ENCODE peak calls at places on chromosomes 13 and 19, in six cellular contexts. S is heart right ventricle, M is left ventricle myocardium inferior, B is lower lobe of right lung, L is uterus, E is body of pancreas. Z is an unnamed sample. For H3K4me1, the result is how much of the 10 kb centered on the place peaks cover.

GRCh38 chr13:45419945-45420344 is 1.8 kb upstream of the SLC25A30 start:
- DNase-seq in S (no peak), E (no peak), M (no peak), B (no peak), L (no peak), Z (no peak)

GRCh38 chr19:50759886-50760285 is 10.4 kb upstream of the GPR32 start:
- DNase-seq in M (no peak), B (no peak), L (no peak), S (no peak), E (no peak), Z (no peak)

GRCh38 chr19:41456342-41456918 is 13.5 kb downstream of the ERICH4 start:
- DNase-seq in M (no peak), E (no peak), S (peak), B (no peak), L (peak), Z (no peak)

GRCh38 chr19:30640266-30640965 is 268.2 kb downstream of the ZNF536 start:
- DNase-seq in B (no peak), L (no peak), S (no peak), M (no peak), E (no peak), Z (no peak)

GRCh38 chr19:58558066-58558622 is at the start of gene UBE2M:
- DNase-seq in B (peak), M (peak), L (peak), E (peak), S (peak), Z (peak)

GRCh38 chr13:40164137-40164536 is 502.3 kb downstream of the FOXO1 start:
- DNase-seq in M (no peak), E (no peak), S (no peak), B (no peak), L (no peak), Z (no peak)

GRCh38 chr19:7360393-7360984 is 11.8 kb downstream of the ARHGEF18 start:
- DNase-seq in E (no peak), B (no peak), L (peak), S (no peak), M (no peak), Z (no peak)

GRCh38 chr13:105073041-105073440 is 1462.4 kb downstream of the EFNB2 start:
- DNase-seq in S (no peak), E (no peak), B (no peak), L (no peak), M (no peak), Z (no peak)

GRCh38 chr13:48403151-48403631 is 9.7 kb downstream of the LPAR6 start:
- DNase-seq in M (no peak), S (no peak), E (no peak), L (no peak), B (no peak), Z (no peak)

GRCh38 chr13:110575322-110576069 is 14.0 kb upstream of the RAB20 start:
- DNase-seq in B (peak), S (peak), L (no peak), E (peak), M (peak), Z (no peak)

GRCh38 chr13:101309014-101309619 is 107.2 kb downstream of the NALCN start:
- DNase-seq in B (no peak), S (no peak), M (no peak), L (no peak), E (no peak), Z (no peak)

GRCh38 chr13:21034602-21035190 is 26.7 kb downstream of the LATS2 start:
- DNase-seq in B (no peak), M (peak), L (peak), S (peak), E (no peak), Z (no peak)

GRCh38 chr13:112881656-112882554 is 87.1 kb upstream of the MCF2L start:
- DNase-seq in L (no peak), S (no peak), E (no peak), M (no peak), B (peak), Z (peak)

GRCh38 chr19:5293607-5294089 is 47.0 kb downstream of the PTPRS start:
- DNase-seq in L (peak), E (peak), M (no peak), S (no peak), B (no peak), Z (no peak)

GRCh38 chr19:18470153-18470552 is 32.2 kb upstream of the ISYNA1 start:
- DNase-seq in E (no peak), B (no peak), S (no peak), L (no peak), M (no peak), Z (no peak)

GRCh38 chr19:48989701-48990291 is 3.3 kb downstream of the GYS1 start:
- DNase-seq in E (no peak), M (peak), B (no peak), S (peak), L (no peak), Z (no peak)

GRCh38 chr19:5193192-5193591 is 147.4 kb downstream of the PTPRS start:
- DNase-seq in L (no peak), E (no peak), S (no peak), M (no peak), B (no peak), Z (no peak)

GRCh38 chr19:45010306-45010705 is 9.0 kb downstream of the RELB start:
- DNase-seq in E (no peak), B (no peak), M (no peak), S (no peak), L (no peak), Z (no peak)

GRCh38 chr19:18364826-18365528 is 21.0 kb upstream of the GDF15 start:
- DNase-seq in E (peak), B (peak), M (peak), L (peak), S (peak), Z (peak)

GRCh38 chr19:8585894-8586750 is 8.9 kb upstream of the MYO1F start:
- DNase-seq in L (no peak), M (peak), E (no peak), S (no peak), B (peak), Z (no peak)

GRCh38 chr19:37997911-37998344 is 90.9 kb downstream of the SIPA1L3 start:
- DNase-seq in S (no peak), E (peak), M (no peak), L (no peak), B (no peak), Z (no peak)

GRCh38 chr13:46295531-46296464 is 84.1 kb downstream of the LRRC63 start:
- DNase-seq in M (no peak), S (no peak), B (peak), E (peak), L (no peak), Z (no peak)

GRCh38 chr13:49635599-49636433 is 7.5 kb downstream of the ARL11 start:
- DNase-seq in L (no peak), E (no peak), M (no peak), S (peak), B (no peak), Z (peak)

GRCh38 chr13:41004875-41005693 is 14.0 kb downstream of the ELF1 start:
- DNase-seq in M (no peak), L (no peak), E (no peak), B (no peak), S (no peak), Z (no peak)

GRCh38 chr13:106118996-106119395 is 416.5 kb downstream of the EFNB2 start:
- DNase-seq in L (no peak), E (no peak), M (no peak), S (no peak), B (no peak), Z (no peak)

GRCh38 chr19:18764591-18765051 is 26.5 kb downstream of the COMP start:
- DNase-seq in S (no peak), E (no peak), B (no peak), L (no peak), M (no peak), Z (no peak)

GRCh38 chr13:106701810-106702341 is 133.9 kb upstream of the ARGLU1 start:
- DNase-seq in E (no peak), B (no peak), M (peak), L (peak), S (peak), Z (no peak)

GRCh38 chr19:42076375-42076944 is 494 bp downstream of the ZNF574 start:
- DNase-seq in M (no peak), B (no peak), L (peak), S (peak), E (no peak), Z (peak)

GRCh38 chr13:51218691-51219090 is 3.5 kb upstream of the FAM124A start:
- DNase-seq in E (no peak), S (no peak), L (no peak), B (no peak), M (no peak), Z (no peak)

GRCh38 chr13:36090592-36090991 is 40.6 kb downstream of the DCLK1 start:
- DNase-seq in S (no peak), E (no peak), B (no peak), M (no peak), L (no peak), Z (no peak)

GRCh38 chr13:31947506-31947905 is 84.1 kb upstream of the FRY start:
- DNase-seq in M (no peak), E (no peak), B (no peak), S (no peak), L (no peak), Z (no peak)

GRCh38 chr13:113460064-113460555 is 6.8 kb upstream of the ADPRHL1 start:
- DNase-seq in L (no peak), E (no peak), S (no peak), M (no peak), B (no peak), Z (no peak)

GRCh38 chr19:29612121-29612520 is 6.0 kb downstream of the POP4 start:
- DNase-seq in M (no peak), B (no peak), S (no peak), E (no peak), L (no peak), Z (peak)

DNA sequence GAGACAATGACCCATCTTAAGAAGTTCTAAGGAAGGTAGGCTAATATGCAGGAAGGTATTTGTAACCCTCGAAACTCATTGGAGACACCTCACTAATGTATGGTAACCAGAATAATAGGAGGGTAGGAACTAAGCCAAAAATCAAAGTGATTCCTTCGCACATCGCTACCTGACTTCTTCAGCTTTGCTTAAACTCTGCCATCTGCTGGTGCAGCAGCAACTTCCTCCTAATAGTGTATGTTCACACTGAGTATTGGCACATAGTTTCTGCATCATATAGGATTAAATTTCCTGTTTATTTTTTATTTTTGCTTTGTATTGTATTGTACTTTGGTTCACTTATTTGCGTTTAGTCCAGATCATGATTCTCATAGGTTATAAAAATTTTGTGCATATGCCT is 676.2 kb downstream of the GPC5 start:
- DNase-seq in L (no peak), E (peak), S (no peak), M (no peak), B (no peak), Z (no peak)
- TF ChIP-seq CTCF in L (no peak), E (peak), S (peak), M (peak), B (peak), Z (no peak)

DNA sequence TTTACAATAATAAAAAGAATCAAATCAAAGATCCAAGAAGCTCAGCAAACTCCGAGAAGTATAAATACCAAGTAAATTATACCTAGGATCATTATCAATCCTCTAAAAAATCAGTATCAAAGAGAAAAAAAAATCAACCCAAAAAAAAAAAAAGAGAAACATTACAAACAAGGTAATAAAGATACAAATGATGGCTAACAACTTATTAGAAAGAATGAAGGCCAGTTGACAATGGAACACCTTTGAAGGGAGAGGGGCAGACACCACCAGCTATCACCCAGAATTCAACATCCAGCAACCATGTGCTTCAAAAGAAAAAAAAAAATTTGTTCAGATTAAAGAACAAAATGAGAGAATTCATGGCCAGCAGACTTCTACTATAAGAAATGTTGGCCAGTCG is 77.2 kb downstream of the ABCC4 start:
- DNase-seq in E (no peak), L (no peak), B (no peak), S (no peak), M (no peak), Z (no peak)
- H3K4me1 ChIP-seq in E (under half), L (under half), B (under half), S (under half), M (under half), Z (under half)

GRCh38 chr19:860481-861098 is 1.1 kb downstream of the CFD start:
- DNase-seq in E (peak), S (no peak), L (no peak), M (peak), B (peak), Z (peak)
- TF ChIP-seq CTCF in E (no peak), S (no peak), L (no peak), M (peak), B (peak), Z (no peak)

GRCh38 chr19:10805758-10806247 is 30.2 kb downstream of the TMED1 start:
- DNase-seq in M (no peak), B (no peak), L (no peak), E (no peak), S (no peak), Z (no peak)
- H3K4me1 ChIP-seq in M (under half), B (under half), L (under half), E (under half), S (under half), Z (under half)

Z was measured in mucosa of descending colon.